ENCODE peak calls at places on chromosomes 6 and 20, in ten cellular contexts. One of them, this sample, is unnamed.
A peak's percentile ranks its signal among the peaks of the same experiment; 100 is the strongest.

GRCh38 chr6:68975064-68975463 is 340.0 kb downstream of the ADGRB3 start:
- DNase-seq in transverse colon: no peak
- DNase-seq in HepG2: no peak
- DNase-seq in stomach: no peak
- DNase-seq in SK-N-SH: peak; percentile 38
- DNase-seq in GM12878: no peak
- DNase-seq in A549: no peak
- DNase-seq in tibial nerve: no peak
- DNase-seq in K562: peak; percentile 13
- DNase-seq in ovary: no peak
- DNase-seq in this sample: no peak

GRCh38 chr20:17584684-17585083 is 14.8 kb downstream of the DSTN start:
- DNase-seq in ovary: no peak
- DNase-seq in stomach: no peak
- DNase-seq in SK-N-SH: no peak
- DNase-seq in transverse colon: no peak
- DNase-seq in tibial nerve: no peak
- DNase-seq in A549: no peak
- DNase-seq in HepG2: no peak
- DNase-seq in K562: no peak
- DNase-seq in GM12878: no peak
- DNase-seq in this sample: no peak

GRCh38 chr6:13026557-13026956 is 301.8 kb downstream of the TBC1D7 start:
- DNase-seq in GM12878: no peak
- DNase-seq in transverse colon: no peak
- DNase-seq in tibial nerve: no peak
- DNase-seq in HepG2: no peak
- DNase-seq in SK-N-SH: peak; percentile 44
- DNase-seq in stomach: no peak
- DNase-seq in A549: no peak
- DNase-seq in K562: no peak
- DNase-seq in ovary: no peak
- DNase-seq in this sample: no peak

GRCh38 chr6:54856137-54856536 is 9.6 kb downstream of the FAM83B start:
- DNase-seq in A549: no peak
- DNase-seq in transverse colon: peak; percentile 62
- DNase-seq in K562: no peak
- DNase-seq in SK-N-SH: no peak
- DNase-seq in stomach: peak; percentile 44
- DNase-seq in GM12878: no peak
- DNase-seq in tibial nerve: no peak
- DNase-seq in ovary: no peak
- DNase-seq in HepG2: no peak
- DNase-seq in this sample: no peak

GRCh38 chr6:167799033-167799933 is 27.4 kb upstream of the AFDN start:
- DNase-seq in transverse colon: no peak
- DNase-seq in stomach: no peak
- DNase-seq in A549: no peak
- DNase-seq in ovary: no peak
- DNase-seq in tibial nerve: no peak
- DNase-seq in SK-N-SH: peak; percentile 85
- DNase-seq in HepG2: no peak
- DNase-seq in GM12878: no peak
- DNase-seq in K562: no peak
- DNase-seq in this sample: no peak

GRCh38 chr20:58378704-58379103 is 10.3 kb upstream of the VAPB start:
- DNase-seq in stomach: no peak
- DNase-seq in K562: no peak
- DNase-seq in GM12878: no peak
- DNase-seq in ovary: no peak
- DNase-seq in HepG2: no peak
- DNase-seq in A549: no peak
- DNase-seq in SK-N-SH: no peak
- DNase-seq in transverse colon: no peak
- DNase-seq in tibial nerve: no peak
- DNase-seq in this sample: no peak

GRCh38 chr20:24891546-24892393 is 57.3 kb upstream of the CST7 start:
- DNase-seq in HepG2: no peak
- DNase-seq in A549: no peak
- DNase-seq in tibial nerve: no peak
- DNase-seq in SK-N-SH: no peak
- DNase-seq in transverse colon: no peak
- DNase-seq in ovary: no peak
- DNase-seq in K562: no peak
- DNase-seq in GM12878: no peak
- DNase-seq in stomach: no peak
- DNase-seq in this sample: peak; percentile 55

GRCh38 chr6:89494131-89494793 is 61.3 kb downstream of the ANKRD6 start:
- DNase-seq in HepG2: no peak
- DNase-seq in stomach: no peak
- DNase-seq in K562: peak; percentile 10
- DNase-seq in ovary: no peak
- DNase-seq in GM12878: no peak
- DNase-seq in tibial nerve: no peak
- DNase-seq in SK-N-SH: no peak
- DNase-seq in transverse colon: no peak
- DNase-seq in A549: no peak
- DNase-seq in this sample: no peak

GRCh38 chr6:106077881-106078280 is 8.3 kb upstream of the PRDM1 start:
- DNase-seq in K562: peak; percentile 31
- DNase-seq in ovary: no peak
- DNase-seq in tibial nerve: no peak
- DNase-seq in HepG2: no peak
- DNase-seq in A549: no peak
- DNase-seq in SK-N-SH: no peak
- DNase-seq in stomach: no peak
- DNase-seq in transverse colon: no peak
- DNase-seq in GM12878: no peak
- DNase-seq in this sample: no peak

GRCh38 chr6:141955621-141956020 is 177.1 kb upstream of the GJE1 start:
- DNase-seq in transverse colon: no peak
- DNase-seq in K562: no peak
- DNase-seq in ovary: no peak
- DNase-seq in SK-N-SH: no peak
- DNase-seq in A549: no peak
- DNase-seq in HepG2: no peak
- DNase-seq in stomach: no peak
- DNase-seq in tibial nerve: no peak
- DNase-seq in GM12878: no peak
- DNase-seq in this sample: no peak

GRCh38 chr6:111823831-111824607 is 49.2 kb downstream of the FYN start:
- DNase-seq in K562: no peak
- DNase-seq in tibial nerve: no peak
- DNase-seq in ovary: no peak
- DNase-seq in GM12878: no peak
- DNase-seq in stomach: no peak
- DNase-seq in SK-N-SH: no peak
- DNase-seq in HepG2: peak; percentile 80
- DNase-seq in transverse colon: no peak
- DNase-seq in A549: no peak
- DNase-seq in this sample: no peak

GRCh38 chr6:146913842-146914562 is 290.2 kb upstream of the STXBP5 start:
- DNase-seq in ovary: peak; percentile 68
- DNase-seq in K562: peak; percentile 82
- DNase-seq in A549: peak; percentile 52
- DNase-seq in SK-N-SH: peak; percentile 10
- DNase-seq in GM12878: no peak
- DNase-seq in tibial nerve: peak; percentile 16
- DNase-seq in transverse colon: peak; percentile 26
- DNase-seq in stomach: peak; percentile 28
- DNase-seq in HepG2: peak; percentile 33
- DNase-seq in this sample: peak; percentile 9

GRCh38 chr6:138948780-138949179 is 39.3 kb downstream of the REPS1 start:
- DNase-seq in transverse colon: no peak
- DNase-seq in SK-N-SH: no peak
- DNase-seq in stomach: no peak
- DNase-seq in GM12878: no peak
- DNase-seq in HepG2: no peak
- DNase-seq in K562: no peak
- DNase-seq in ovary: no peak
- DNase-seq in tibial nerve: no peak
- DNase-seq in A549: no peak
- DNase-seq in this sample: no peak

GRCh38 chr20:33719277-33719988 is 677 bp downstream of the PXMP4 start:
- DNase-seq in GM12878: no peak
- DNase-seq in tibial nerve: no peak
- DNase-seq in stomach: no peak
- DNase-seq in transverse colon: peak; percentile 13
- DNase-seq in K562: no peak
- DNase-seq in A549: no peak
- DNase-seq in ovary: no peak
- DNase-seq in SK-N-SH: no peak
- DNase-seq in HepG2: no peak
- DNase-seq in this sample: no peak

GRCh38 chr20:54680872-54681297 is 205.5 kb downstream of the DOK5 start:
- DNase-seq in ovary: no peak
- DNase-seq in stomach: no peak
- DNase-seq in GM12878: no peak
- DNase-seq in transverse colon: peak; percentile 8
- DNase-seq in K562: peak; percentile 12
- DNase-seq in tibial nerve: no peak
- DNase-seq in A549: no peak
- DNase-seq in HepG2: peak; percentile 65
- DNase-seq in SK-N-SH: peak; percentile 37
- DNase-seq in this sample: no peak
- TF ChIP-seq CTCF in ovary: no peak
- TF ChIP-seq CTCF in stomach: peak; percentile 42
- TF ChIP-seq CTCF in GM12878: peak; percentile 44
- TF ChIP-seq CTCF in transverse colon: peak; percentile 61
- TF ChIP-seq CTCF in K562: peak; percentile 49
- TF ChIP-seq CTCF in tibial nerve: peak; percentile 58
- TF ChIP-seq CTCF in A549: peak; percentile 51
- TF ChIP-seq CTCF in HepG2: peak; percentile 78
- TF ChIP-seq CTCF in SK-N-SH: peak; percentile 75
- TF ChIP-seq CTCF in this sample: peak; percentile 42

DNA sequence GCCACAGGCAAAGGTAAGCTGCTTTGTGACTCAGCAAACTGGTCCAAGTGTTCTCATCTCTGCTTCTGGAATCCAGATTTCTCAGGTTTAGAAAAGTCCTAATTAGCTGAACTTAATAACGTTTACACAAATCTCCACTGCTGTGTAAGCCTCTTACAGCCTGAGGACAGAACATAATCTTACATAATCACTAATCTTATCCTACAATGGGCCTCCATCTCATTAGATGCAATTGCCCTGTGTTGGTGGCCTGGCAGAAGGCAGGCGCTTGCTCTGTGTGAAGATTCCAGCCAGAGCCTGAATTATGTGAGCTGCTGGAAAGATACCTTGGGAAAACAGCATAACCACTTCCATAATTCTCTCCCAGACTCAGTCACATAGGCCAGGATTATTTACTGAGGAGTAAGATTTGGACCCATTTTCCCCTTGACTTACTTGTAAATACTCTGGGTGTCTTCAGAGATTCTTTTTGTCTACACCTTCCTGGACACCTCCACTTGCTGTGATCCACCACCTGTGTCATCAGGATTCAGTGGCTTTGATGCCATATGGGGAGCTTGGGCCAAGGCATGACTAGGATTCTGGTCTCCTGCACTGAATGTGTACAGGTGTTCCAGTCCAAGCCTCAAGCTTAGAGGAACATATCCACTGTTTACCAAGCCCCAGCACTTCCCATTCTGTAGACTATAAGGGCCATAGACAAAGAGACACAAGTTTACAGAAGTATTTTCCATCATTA is 104.4 kb downstream of the C6orf118 start:
- DNase-seq in ovary: no peak
- DNase-seq in transverse colon: no peak
- DNase-seq in K562: no peak
- DNase-seq in GM12878: no peak
- DNase-seq in stomach: no peak
- DNase-seq in tibial nerve: no peak
- DNase-seq in A549: no peak
- DNase-seq in SK-N-SH: no peak
- DNase-seq in HepG2: no peak
- DNase-seq in this sample: no peak
- H3K27ac ChIP-seq in ovary: no peak overlapping the region
- H3K27ac ChIP-seq in transverse colon: no peak overlapping the region
- H3K27ac ChIP-seq in K562: no peak overlapping the region
- H3K27ac ChIP-seq in GM12878: no peak overlapping the region
- H3K27ac ChIP-seq in stomach: no peak overlapping the region
- H3K27ac ChIP-seq in tibial nerve: no peak overlapping the region
- H3K27ac ChIP-seq in A549: no peak overlapping the region
- H3K27ac ChIP-seq in SK-N-SH: no peak overlapping the region
- H3K27ac ChIP-seq in HepG2: no peak overlapping the region
- H3K27ac ChIP-seq in this sample: no peak overlapping the region

GRCh38 chr20:56766528-56766927 is 137.4 kb downstream of the TFAP2C start:
- DNase-seq in tibial nerve: no peak
- DNase-seq in transverse colon: no peak
- DNase-seq in HepG2: no peak
- DNase-seq in SK-N-SH: no peak
- DNase-seq in K562: no peak
- DNase-seq in stomach: no peak
- DNase-seq in GM12878: no peak
- DNase-seq in ovary: no peak
- DNase-seq in A549: no peak
- DNase-seq in this sample: no peak
- TF ChIP-seq EP300 in tibial nerve: no peak
- TF ChIP-seq EP300 in transverse colon: no peak
- TF ChIP-seq EP300 in HepG2: no peak
- TF ChIP-seq EP300 in SK-N-SH: no peak
- TF ChIP-seq EP300 in K562: no peak
- TF ChIP-seq EP300 in stomach: no peak
- TF ChIP-seq EP300 in GM12878: no peak
- TF ChIP-seq EP300 in ovary: no peak
- TF ChIP-seq EP300 in A549: no peak
- TF ChIP-seq EP300 in this sample: no peak

DNA sequence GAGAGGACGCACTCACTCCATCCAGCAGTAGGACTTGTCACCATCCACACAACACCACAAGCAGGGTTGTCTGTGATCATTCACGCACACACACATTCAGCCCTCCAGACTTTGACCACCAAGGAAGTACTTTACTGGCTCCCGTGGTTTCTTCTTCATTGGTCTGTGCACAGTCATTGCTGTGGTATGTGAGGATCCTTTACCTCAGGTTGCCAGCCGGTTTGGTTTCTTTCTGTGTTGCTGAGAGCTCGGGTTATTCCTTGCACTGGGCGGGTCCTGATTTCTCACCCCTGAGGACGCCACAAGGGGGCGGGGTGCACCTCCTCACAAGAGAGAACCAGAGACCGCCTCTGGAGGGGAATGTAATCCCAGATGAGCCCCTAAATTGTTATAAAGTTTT is 11.2 kb downstream of the SLC35A1 start:
- DNase-seq in K562: peak; percentile 38
- DNase-seq in tibial nerve: no peak
- DNase-seq in transverse colon: no peak
- DNase-seq in SK-N-SH: peak; percentile 12
- DNase-seq in GM12878: no peak
- DNase-seq in ovary: no peak
- DNase-seq in stomach: no peak
- DNase-seq in A549: no peak
- DNase-seq in HepG2: peak; percentile 13
- DNase-seq in this sample: no peak
- TF ChIP-seq CTCF in K562: peak; percentile 51
- TF ChIP-seq CTCF in tibial nerve: no peak
- TF ChIP-seq CTCF in transverse colon: no peak
- TF ChIP-seq CTCF in SK-N-SH: peak; percentile 12
- TF ChIP-seq CTCF in GM12878: peak; percentile 17
- TF ChIP-seq CTCF in ovary: no peak
- TF ChIP-seq CTCF in stomach: no peak
- TF ChIP-seq CTCF in A549: no peak
- TF ChIP-seq CTCF in HepG2: peak; percentile 58
- TF ChIP-seq CTCF in this sample: no peak